ENCODE peak calls at places on chromosomes 13 and 19, in nine cellular contexts. S, H, X, K, O, F, E, G and T are unnamed samples.

GRCh38 chr13:30745917-30746686 is 10.8 kb downstream of the ALOX5AP start:
- DNase-seq in S (peak; percentile 63), H (no peak), X (no peak), K (no peak), O (no peak), F (no peak), E (no peak), G (no peak), T (no peak)

GRCh38 chr13:36907801-36908200 is 12.2 kb downstream of the SMAD9 start:
- DNase-seq in S (no peak), H (no peak), X (no peak), K (no peak), O (no peak), F (no peak), E (no peak), G (no peak), T (no peak)

GRCh38 chr13:86792153-86792651 is 879.0 kb upstream of the SLITRK5 start:
- DNase-seq in S (no peak), H (no peak), X (no peak), K (no peak), O (no peak), F (no peak), E (no peak), G (no peak), T (no peak)

GRCh38 chr19:17922138-17922537 is 10.7 kb upstream of the CCDC124 start:
- DNase-seq in S (no peak), H (no peak), X (no peak), K (no peak), O (no peak), F (no peak), E (no peak), G (no peak), T (no peak)

GRCh38 chr13:23427342-23428182 is 5.9 kb downstream of the SACS start:
- DNase-seq in S (peak; percentile 97), H (no peak), X (no peak), K (peak; percentile 97), O (no peak), F (no peak), E (no peak), G (no peak), T (peak; percentile 73)

GRCh38 chr19:2815191-2815614 is 4.5 kb upstream of the ZNF554 start:
- DNase-seq in S (no peak), H (no peak), X (no peak), K (no peak), O (no peak), F (no peak), E (no peak), G (no peak), T (no peak)

GRCh38 chr13:51412431-51412830 is 40.4 kb downstream of the INTS6 start:
- DNase-seq in S (no peak), H (no peak), X (no peak), K (no peak), O (no peak), F (no peak), E (no peak), G (no peak), T (no peak)

GRCh38 chr13:109100705-109101104 is 471.3 kb downstream of the MYO16 start:
- DNase-seq in S (no peak), H (no peak), X (no peak), K (no peak), O (no peak), F (no peak), E (no peak), G (no peak), T (no peak)

GRCh38 chr19:51830263-51830662 is 35.3 kb downstream of the FPR3 start:
- DNase-seq in S (no peak), H (no peak), X (no peak), K (no peak), O (no peak), F (no peak), E (no peak), G (peak; percentile 10), T (no peak)

GRCh38 chr13:98207411-98207810 is 30.3 kb upstream of the RNF113B start:
- DNase-seq in S (no peak), H (no peak), X (no peak), K (peak; percentile 55), O (no peak), F (no peak), E (no peak), G (no peak), T (peak; percentile 50)

GRCh38 chr19:48635263-48635965 is 1.8 kb downstream of the DBP start:
- DNase-seq in S (no peak), H (peak; percentile 90), X (peak; percentile 76), K (no peak), O (peak; percentile 71), F (peak; percentile 70), E (peak; percentile 90), G (peak; percentile 69), T (no peak)

GRCh38 chr13:28533049-28533436 is 38.1 kb upstream of the FLT1 start:
- DNase-seq in S (no peak), H (no peak), X (no peak), K (no peak), O (no peak), F (no peak), E (no peak), G (no peak), T (no peak)

GRCh38 chr19:50557009-50557613 is 11.1 kb downstream of the LRRC4B start:
- DNase-seq in S (no peak), H (no peak), X (no peak), K (no peak), O (no peak), F (no peak), E (no peak), G (no peak), T (no peak)

GRCh38 chr19:5143471-5144411 is 174.8 kb downstream of the KDM4B start:
- DNase-seq in S (no peak), H (no peak), X (no peak), K (no peak), O (no peak), F (no peak), E (no peak), G (no peak), T (no peak)

GRCh38 chr13:31747966-31748365 is 8.6 kb downstream of the RXFP2 start:
- DNase-seq in S (no peak), H (no peak), X (no peak), K (no peak), O (no peak), F (no peak), E (no peak), G (no peak), T (no peak)

DNA sequence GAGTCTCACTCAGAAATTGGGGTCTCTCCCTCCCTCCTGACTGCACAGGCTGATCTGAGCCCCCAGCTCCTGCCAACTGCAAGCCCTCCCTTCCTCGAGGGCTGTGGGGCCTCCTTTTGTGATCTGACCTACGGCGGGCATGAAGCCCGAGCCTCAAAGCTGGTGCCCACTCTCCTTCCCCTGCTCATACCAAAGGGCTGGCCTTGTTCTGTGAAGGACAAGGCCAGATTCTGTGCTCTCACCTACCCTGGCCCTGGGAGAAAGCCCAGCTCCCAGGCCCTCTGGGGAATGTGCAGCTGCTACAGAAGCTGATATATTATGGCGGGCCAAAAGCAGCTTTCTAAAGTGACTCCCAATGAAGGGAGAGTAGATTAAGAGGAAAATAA is 9.0 kb upstream of the ECH1 start:
- DNase-seq in S (no peak), H (no peak), X (no peak), K (no peak), O (no peak), F (no peak), E (no peak), G (no peak), T (no peak)
- H3K27ac ChIP-seq in S (no peak overlapping the region), H (no peak overlapping the region), X (no peak overlapping the region), K (no peak overlapping the region), O (no peak overlapping the region), F (no peak overlapping the region), E (no peak overlapping the region), G (peak overlapping the region; percentile 21), T (no peak overlapping the region)

GRCh38 chr19:1768248-1768647 is 14.9 kb downstream of the ONECUT3 start:
- DNase-seq in S (no peak), H (peak; percentile 94), X (no peak), K (no peak), O (no peak), F (no peak), E (no peak), G (peak; percentile 76), T (no peak)
- TF ChIP-seq CTCF in S (peak; percentile 29), H (peak; percentile 74), X (no peak), K (peak; percentile 35), O (peak; percentile 25), F (no peak), E (no peak), G (peak; percentile 73), T (peak; percentile 55)

GRCh38 chr13:107035186-107035585 is 467.2 kb upstream of the ARGLU1 start:
- DNase-seq in S (peak; percentile 32), H (no peak), X (no peak), K (peak; percentile 35), O (no peak), F (no peak), E (no peak), G (no peak), T (no peak)
- H3K27ac ChIP-seq in S (peak overlapping the region; percentile 52), H (no peak overlapping the region), X (no peak overlapping the region), K (peak overlapping the region; percentile 56), O (no peak overlapping the region), F (no peak overlapping the region), E (no peak overlapping the region), G (no peak overlapping the region), T (no peak overlapping the region)

GRCh38 chr19:27775395-27775794 is 1437.6 kb downstream of the UQCRFS1 start:
- DNase-seq in S (no peak), H (peak; percentile 41), X (no peak), K (no peak), O (no peak), F (no peak), E (no peak), G (peak; percentile 10), T (no peak)

GRCh38 chr19:27774337-27774736 is 1438.6 kb downstream of the UQCRFS1 start:
- DNase-seq in S (no peak), H (peak; percentile 84), X (no peak), K (no peak), O (no peak), F (no peak), E (no peak), G (peak; percentile 25), T (no peak)

GRCh38 chr19:27773318-27774094 is 1439.4 kb downstream of the UQCRFS1 start:
- DNase-seq in S (no peak), H (peak; percentile 23), X (no peak), K (no peak), O (no peak), F (no peak), E (no peak), G (no peak), T (no peak)

GRCh38 chr19:27776020-27776419 is 1436.9 kb downstream of the UQCRFS1 start:
- DNase-seq in S (peak; percentile 23), H (peak; percentile 81), X (no peak), K (peak; percentile 31), O (no peak), F (no peak), E (no peak), G (peak; percentile 53), T (peak; percentile 28)

GRCh38 chr19:27774827-27775226 is 1438.1 kb downstream of the UQCRFS1 start:
- DNase-seq in S (no peak), H (peak; percentile 86), X (no peak), K (no peak), O (no peak), F (no peak), E (no peak), G (peak; percentile 48), T (no peak)
- TF ChIP-seq CTCF in S (peak; percentile 33), H (peak; percentile 51), X (no peak), K (peak; percentile 11), O (no peak), F (no peak), E (peak; percentile 11), G (peak; percentile 37), T (peak; percentile 62)

GRCh38 chr13:40318366-40318765 is 348.1 kb downstream of the FOXO1 start:
- DNase-seq in S (no peak), H (no peak), X (no peak), K (no peak), O (peak; percentile 41), F (no peak), E (no peak), G (peak; percentile 15), T (no peak)
- H3K27ac ChIP-seq in S (no peak overlapping the region), H (no peak overlapping the region), X (no peak overlapping the region), K (no peak overlapping the region), O (no peak overlapping the region), F (no peak overlapping the region), E (no peak overlapping the region), G (no peak overlapping the region), T (no peak overlapping the region)